ENCODE peak calls at places on chromosomes 12 and 14, in seven cellular contexts. I is foreskin fibroblast; K is esophagus squamous epithelium; M is thoracic aorta; J is AG04450; S is CD8-positive, alpha-beta T cell; T is left ventricle myocardium inferior. G is an unnamed sample.

GRCh38 chr12:109601557-109601956 is 28.0 kb downstream of the MVK start:
- DNase-seq in I (no peak), K (no peak), M (no peak), J (no peak), S (no peak), T (no peak), G (no peak)

GRCh38 chr12:92244036-92244435 is 98.4 kb upstream of the BTG1 start:
- DNase-seq in I (peak), K (no peak), M (no peak), J (no peak), S (no peak), T (no peak), G (no peak)

GRCh38 chr12:113273053-113273725 is 51.9 kb downstream of the TPCN1 start:
- DNase-seq in I (no peak), K (no peak), M (no peak), J (no peak), S (no peak), T (no peak), G (no peak)

GRCh38 chr12:128810182-128811127 is 13.3 kb downstream of the SLC15A4 start:
- DNase-seq in I (peak), K (no peak), M (no peak), J (no peak), S (no peak), T (peak), G (no peak)

GRCh38 chr12:1189163-1189562 is 198.1 kb downstream of the ERC1 start:
- DNase-seq in I (no peak), K (no peak), M (no peak), J (no peak), S (no peak), T (no peak), G (no peak)

GRCh38 chr12:19833775-19834501 is 394.6 kb downstream of the AEBP2 start:
- DNase-seq in I (no peak), K (no peak), M (no peak), J (no peak), S (no peak), T (no peak), G (no peak)

GRCh38 chr12:32264995-32265394 is 134.4 kb upstream of the FGD4 start:
- DNase-seq in I (peak), K (no peak), M (no peak), J (no peak), S (no peak), T (no peak), G (no peak)

GRCh38 chr12:3768911-3769447 is 16.1 kb upstream of the CRACR2A start:
- DNase-seq in I (no peak), K (no peak), M (no peak), J (no peak), S (no peak), T (no peak), G (no peak)

GRCh38 chr12:45220366-45220931 is 4.6 kb downstream of the ANO6 start:
- DNase-seq in I (no peak), K (no peak), M (no peak), J (no peak), S (no peak), T (no peak), G (no peak)

GRCh38 chr12:102195826-102196225 is 1.8 kb downstream of the PMCH start:
- DNase-seq in I (no peak), K (no peak), M (no peak), J (no peak), S (no peak), T (no peak), G (no peak)

GRCh38 chr12:96171905-96172304 is 22.3 kb upstream of the ELK3 start:
- DNase-seq in I (no peak), K (no peak), M (no peak), J (no peak), S (no peak), T (no peak), G (no peak)

GRCh38 chr12:6230321-6231110 is 30.3 kb downstream of the CD9 start:
- DNase-seq in I (peak), K (peak), M (no peak), J (no peak), S (peak), T (peak), G (no peak)

GRCh38 chr12:111636209-111636928 is 37.3 kb upstream of the ATXN2 start:
- DNase-seq in I (peak), K (no peak), M (peak), J (no peak), S (no peak), T (peak), G (peak)

GRCh38 chr14:76564471-76565119 is 188.7 kb downstream of the ESRRB start:
- DNase-seq in I (no peak), K (no peak), M (no peak), J (no peak), S (no peak), T (no peak), G (no peak)
- TF ChIP-seq CTCF in I (no peak), K (no peak), M (no peak), J (no peak), S (no peak), T (no peak), G (no peak)

GRCh38 chr12:56947633-56948535 is 9.5 kb downstream of the RDH16 start:
- DNase-seq in I (no peak), K (no peak), M (no peak), J (no peak), S (no peak), T (no peak), G (peak)
- TF ChIP-seq CTCF in I (no peak), K (no peak), M (no peak), J (no peak), S (no peak), T (peak), G (no peak)

DNA sequence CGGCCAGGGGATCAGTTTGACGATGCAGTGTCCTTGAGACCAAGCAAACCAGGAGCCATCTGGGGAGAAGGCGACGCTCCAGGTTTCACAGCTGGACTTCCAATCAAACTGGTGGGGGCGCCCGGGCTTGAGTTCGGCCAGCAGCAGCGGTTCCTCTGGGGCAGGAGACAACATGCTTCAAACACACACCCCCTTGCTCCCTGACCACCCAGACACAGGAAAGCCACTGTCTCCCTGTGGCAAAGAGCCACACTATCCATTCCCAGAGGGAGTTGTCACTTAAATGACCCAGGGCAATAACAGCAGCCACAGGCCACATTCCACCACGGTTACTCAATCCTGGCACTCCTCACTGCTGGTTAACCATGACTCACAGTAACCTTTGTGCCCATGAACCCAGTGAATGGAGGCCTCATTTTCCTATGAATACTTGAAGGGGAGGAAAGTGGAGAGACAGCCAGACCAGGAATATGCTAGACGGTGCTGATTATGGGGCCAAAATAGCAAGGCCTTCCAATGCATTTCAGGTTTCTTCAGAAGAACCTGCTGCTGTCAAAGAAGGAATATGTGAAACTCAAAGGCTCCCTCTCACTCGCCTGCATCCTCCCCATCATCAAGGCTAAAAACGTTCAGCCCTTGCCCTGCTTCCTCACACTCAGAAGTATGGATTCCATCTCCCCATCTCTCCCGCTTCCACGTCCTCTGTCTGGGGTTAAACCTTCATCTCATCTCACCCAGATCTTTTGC is 8.5 kb downstream of the WSB2 start:
- DNase-seq in I (peak), K (no peak), M (peak), J (peak), S (no peak), T (peak), G (peak)
- TF ChIP-seq CTCF in I (no peak), K (no peak), M (no peak), J (no peak), S (no peak), T (no peak), G (no peak)

DNA sequence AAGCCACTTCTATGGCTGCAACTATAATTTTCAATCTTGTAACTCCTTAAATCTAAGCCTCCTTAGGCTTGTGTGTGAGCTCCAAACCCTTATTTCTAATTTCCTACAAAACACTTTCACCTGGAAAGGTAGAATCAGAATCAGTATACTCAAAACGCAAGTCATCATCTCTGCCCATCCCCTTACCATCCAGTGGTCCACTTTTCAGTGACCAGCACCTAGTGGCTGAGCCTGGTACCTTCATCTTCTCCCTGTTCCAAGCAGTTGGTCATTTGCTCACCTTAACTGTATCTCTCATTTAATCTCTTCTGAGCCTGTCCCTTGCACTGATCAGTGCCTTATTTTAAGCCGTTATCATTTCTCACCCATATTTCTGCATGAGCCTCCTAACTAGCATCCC is 107.9 kb downstream of the PPM1H start:
- DNase-seq in I (no peak), K (no peak), M (no peak), J (no peak), S (no peak), T (no peak), G (no peak)
- TF ChIP-seq CTCF in I (no peak), K (no peak), M (no peak), J (peak), S (no peak), T (no peak), G (peak)

GRCh38 chr14:69317392-69317755 is 57.4 kb downstream of the GALNT16 start:
- DNase-seq in I (no peak), K (no peak), M (no peak), J (no peak), S (no peak), T (no peak), G (no peak)

GRCh38 chr14:69315302-69315701 is 55.3 kb downstream of the GALNT16 start:
- DNase-seq in I (no peak), K (no peak), M (no peak), J (no peak), S (no peak), T (no peak), G (no peak)

GRCh38 chr14:69318241-69318640 is 58.3 kb downstream of the GALNT16 start:
- DNase-seq in I (no peak), K (no peak), M (no peak), J (no peak), S (no peak), T (no peak), G (no peak)

GRCh38 chr14:69317780-69318179 is 57.8 kb downstream of the GALNT16 start:
- DNase-seq in I (peak), K (no peak), M (no peak), J (no peak), S (no peak), T (no peak), G (no peak)

DNA sequence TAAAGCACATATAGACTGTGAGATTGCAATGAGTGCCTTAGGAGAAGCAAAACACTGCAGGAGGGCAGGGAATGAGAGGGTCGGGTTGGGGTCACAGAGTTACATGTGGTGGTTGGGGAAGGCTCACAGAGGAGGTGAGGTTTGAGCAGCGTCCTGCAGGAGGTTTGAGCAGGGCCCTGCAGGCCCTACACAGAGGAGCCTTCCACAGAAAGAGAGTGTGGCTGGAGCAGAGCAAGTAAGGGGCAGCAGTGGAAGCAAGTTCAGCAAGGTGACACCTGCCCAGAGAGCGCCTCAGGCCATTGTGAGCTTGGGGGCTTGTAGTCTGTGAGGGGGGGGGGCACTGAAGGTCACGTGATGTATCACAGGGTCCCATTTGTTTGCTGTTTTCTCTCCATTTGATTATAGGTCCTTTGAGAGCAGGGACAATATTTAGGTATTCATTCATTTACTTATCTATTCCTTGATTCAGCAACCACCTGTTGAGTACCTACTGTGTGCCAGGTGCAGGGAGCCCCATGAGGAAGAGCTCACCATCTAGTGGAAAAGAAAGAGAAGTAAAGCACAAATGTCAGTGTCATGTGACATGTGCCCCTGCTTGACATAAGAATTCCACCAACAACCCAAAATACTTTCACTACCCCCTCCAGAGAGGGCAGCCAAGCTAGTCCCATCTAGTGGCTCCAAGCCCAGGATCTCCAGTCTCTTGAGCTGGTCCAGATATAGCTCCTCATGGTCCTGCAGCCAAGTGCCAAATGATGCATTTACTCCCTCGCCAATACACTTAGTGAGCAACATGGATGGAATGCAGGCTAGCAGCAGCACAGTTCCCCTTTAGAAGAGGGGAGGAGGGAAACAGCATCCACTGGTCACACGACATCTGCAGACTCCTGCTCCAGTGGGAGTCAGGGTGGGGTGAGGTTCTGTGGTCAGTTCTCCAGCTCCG is 56.8 kb downstream of the GALNT16 start:
- DNase-seq in I (peak), K (no peak), M (peak), J (peak), S (no peak), T (peak), G (peak)
- TF ChIP-seq CTCF in I (no peak), K (no peak), M (no peak), J (no peak), S (no peak), T (no peak), G (peak)

GRCh38 chr12:52139579-52140062 is 52.2 kb downstream of the KRT80 start:
- DNase-seq in I (peak), K (no peak), M (no peak), J (no peak), S (no peak), T (no peak), G (no peak)
- TF ChIP-seq CTCF in I (peak), K (peak), M (peak), J (peak), S (peak), T (peak), G (peak)

G was measured in osteocyte.